ENCODE peak calls at places on chromosomes 3 and 15, in seven cellular contexts. One of them, this sample, is unnamed.

GRCh38 chr15:51277085-51277484 is 61.3 kb downstream of the CYP19A1 start:
- DNase-seq in adrenal gland: no peak
- DNase-seq in tibial artery: no peak
- DNase-seq in mesendoderm: no peak
- DNase-seq in GM23338: no peak
- DNase-seq in lower lobe of right lung: no peak
- DNase-seq in fibroblast of lung: no peak
- DNase-seq in this sample: no peak

GRCh38 chr3:178353292-178353814 is 182.9 kb upstream of the KCNMB2 start:
- DNase-seq in adrenal gland: no peak
- DNase-seq in tibial artery: no peak
- DNase-seq in mesendoderm: no peak
- DNase-seq in GM23338: no peak
- DNase-seq in lower lobe of right lung: no peak
- DNase-seq in fibroblast of lung: peak; percentile 39
- DNase-seq in this sample: no peak

GRCh38 chr15:92811514-92811913 is 88.6 kb upstream of the CHD2 start:
- DNase-seq in adrenal gland: no peak
- DNase-seq in tibial artery: no peak
- DNase-seq in mesendoderm: peak; percentile 72
- DNase-seq in GM23338: no peak
- DNase-seq in lower lobe of right lung: no peak
- DNase-seq in fibroblast of lung: peak; percentile 23
- DNase-seq in this sample: no peak

GRCh38 chr3:124140751-124141150 is 148.8 kb upstream of the ROPN1 start:
- DNase-seq in adrenal gland: no peak
- DNase-seq in tibial artery: no peak
- DNase-seq in mesendoderm: no peak
- DNase-seq in GM23338: no peak
- DNase-seq in lower lobe of right lung: no peak
- DNase-seq in fibroblast of lung: peak; percentile 75
- DNase-seq in this sample: no peak

GRCh38 chr3:64329037-64329436 is 103.8 kb upstream of the PRICKLE2 start:
- DNase-seq in adrenal gland: no peak
- DNase-seq in tibial artery: no peak
- DNase-seq in mesendoderm: peak; percentile 71
- DNase-seq in GM23338: peak; percentile 57
- DNase-seq in lower lobe of right lung: no peak
- DNase-seq in fibroblast of lung: no peak
- DNase-seq in this sample: no peak

GRCh38 chr15:80251505-80252280 is at the start of gene CTXND1:
- DNase-seq in adrenal gland: peak; percentile 30
- DNase-seq in tibial artery: no peak
- DNase-seq in mesendoderm: no peak
- DNase-seq in GM23338: peak; percentile 78
- DNase-seq in lower lobe of right lung: no peak
- DNase-seq in fibroblast of lung: no peak
- DNase-seq in this sample: no peak

GRCh38 chr15:101020451-101020850 is 101.3 kb downstream of the LRRK1 start:
- DNase-seq in adrenal gland: no peak
- DNase-seq in tibial artery: no peak
- DNase-seq in mesendoderm: no peak
- DNase-seq in GM23338: no peak
- DNase-seq in lower lobe of right lung: no peak
- DNase-seq in fibroblast of lung: no peak
- DNase-seq in this sample: no peak

GRCh38 chr3:123618768-123619484 is 34.1 kb upstream of the HACD2 start:
- DNase-seq in adrenal gland: peak; percentile 69
- DNase-seq in tibial artery: peak; percentile 95
- DNase-seq in mesendoderm: no peak
- DNase-seq in GM23338: no peak
- DNase-seq in lower lobe of right lung: peak; percentile 75
- DNase-seq in fibroblast of lung: peak; percentile 74
- DNase-seq in this sample: peak; percentile 78

GRCh38 chr3:64798316-64798715 is 110.5 kb upstream of the ADAMTS9 start:
- DNase-seq in adrenal gland: no peak
- DNase-seq in tibial artery: peak; percentile 80
- DNase-seq in mesendoderm: no peak
- DNase-seq in GM23338: no peak
- DNase-seq in lower lobe of right lung: peak; percentile 61
- DNase-seq in fibroblast of lung: no peak
- DNase-seq in this sample: no peak

GRCh38 chr3:31908391-31909097 is 72.5 kb downstream of the OSBPL10 start:
- DNase-seq in adrenal gland: no peak
- DNase-seq in tibial artery: no peak
- DNase-seq in mesendoderm: peak; percentile 59
- DNase-seq in GM23338: no peak
- DNase-seq in lower lobe of right lung: no peak
- DNase-seq in fibroblast of lung: peak; percentile 19
- DNase-seq in this sample: no peak

GRCh38 chr15:51775967-51776816 is 24.8 kb downstream of the TMOD2 start:
- DNase-seq in adrenal gland: peak; percentile 43
- DNase-seq in tibial artery: no peak
- DNase-seq in mesendoderm: peak; percentile 76
- DNase-seq in GM23338: peak; percentile 91
- DNase-seq in lower lobe of right lung: no peak
- DNase-seq in fibroblast of lung: peak; percentile 30
- DNase-seq in this sample: peak; percentile 64

GRCh38 chr15:77840962-77841361 is 208.2 kb upstream of the LINGO1 start:
- DNase-seq in adrenal gland: peak; percentile 30
- DNase-seq in tibial artery: peak; percentile 11
- DNase-seq in mesendoderm: no peak
- DNase-seq in GM23338: no peak
- DNase-seq in lower lobe of right lung: peak; percentile 34
- DNase-seq in fibroblast of lung: peak; percentile 96
- DNase-seq in this sample: no peak

GRCh38 chr3:52230889-52231499 is 5.5 kb upstream of the TLR9 start:
- DNase-seq in adrenal gland: no peak
- DNase-seq in tibial artery: no peak
- DNase-seq in mesendoderm: no peak
- DNase-seq in GM23338: no peak
- DNase-seq in lower lobe of right lung: peak; percentile 46
- DNase-seq in fibroblast of lung: no peak
- DNase-seq in this sample: no peak
- H3K36me3 ChIP-seq in adrenal gland: no peaks in the 10 kb centered on the region
- H3K36me3 ChIP-seq in tibial artery: peaks cover 85% of the 10 kb centered on the region
- H3K36me3 ChIP-seq in mesendoderm: peaks cover 8% of the 10 kb centered on the region
- H3K36me3 ChIP-seq in GM23338: peaks cover 3% of the 10 kb centered on the region
- H3K36me3 ChIP-seq in lower lobe of right lung: peaks cover 72% of the 10 kb centered on the region
- H3K36me3 ChIP-seq in fibroblast of lung: peaks cover 40% of the 10 kb centered on the region
- H3K36me3 ChIP-seq in this sample: peaks cover 25% of the 10 kb centered on the region

DNA sequence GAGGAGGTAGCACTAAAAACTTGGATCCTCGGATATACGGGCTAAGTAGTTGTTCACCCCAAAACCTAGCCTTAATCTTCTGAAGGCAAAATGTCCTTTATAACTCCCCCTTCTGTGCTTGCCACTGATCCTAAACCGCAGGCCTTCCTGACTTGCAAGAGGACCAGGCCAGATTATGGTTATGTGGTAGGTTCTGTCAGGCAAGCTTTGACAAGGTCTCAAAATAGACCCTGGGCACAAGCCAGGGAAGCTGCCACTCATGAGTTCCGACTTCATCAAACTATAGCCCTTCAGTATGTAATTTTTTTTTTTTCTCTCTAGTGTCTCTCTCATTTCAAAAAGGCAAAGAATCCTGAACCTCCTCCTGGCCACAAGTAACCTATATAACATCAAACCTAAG is 3.2 kb downstream of the LRRFIP2 start:
- DNase-seq in adrenal gland: no peak
- DNase-seq in tibial artery: peak; percentile 74
- DNase-seq in mesendoderm: no peak
- DNase-seq in GM23338: no peak
- DNase-seq in lower lobe of right lung: no peak
- DNase-seq in fibroblast of lung: no peak
- DNase-seq in this sample: no peak
- H3K36me3 ChIP-seq in adrenal gland: no peaks in the 10 kb centered on the region
- H3K36me3 ChIP-seq in tibial artery: peaks cover 13% of the 10 kb centered on the region
- H3K36me3 ChIP-seq in mesendoderm: no peaks in the 10 kb centered on the region
- H3K36me3 ChIP-seq in GM23338: no peaks in the 10 kb centered on the region
- H3K36me3 ChIP-seq in lower lobe of right lung: peaks cover 20% of the 10 kb centered on the region
- H3K36me3 ChIP-seq in fibroblast of lung: no peaks in the 10 kb centered on the region
- H3K36me3 ChIP-seq in this sample: peaks cover 9% of the 10 kb centered on the region

DNA sequence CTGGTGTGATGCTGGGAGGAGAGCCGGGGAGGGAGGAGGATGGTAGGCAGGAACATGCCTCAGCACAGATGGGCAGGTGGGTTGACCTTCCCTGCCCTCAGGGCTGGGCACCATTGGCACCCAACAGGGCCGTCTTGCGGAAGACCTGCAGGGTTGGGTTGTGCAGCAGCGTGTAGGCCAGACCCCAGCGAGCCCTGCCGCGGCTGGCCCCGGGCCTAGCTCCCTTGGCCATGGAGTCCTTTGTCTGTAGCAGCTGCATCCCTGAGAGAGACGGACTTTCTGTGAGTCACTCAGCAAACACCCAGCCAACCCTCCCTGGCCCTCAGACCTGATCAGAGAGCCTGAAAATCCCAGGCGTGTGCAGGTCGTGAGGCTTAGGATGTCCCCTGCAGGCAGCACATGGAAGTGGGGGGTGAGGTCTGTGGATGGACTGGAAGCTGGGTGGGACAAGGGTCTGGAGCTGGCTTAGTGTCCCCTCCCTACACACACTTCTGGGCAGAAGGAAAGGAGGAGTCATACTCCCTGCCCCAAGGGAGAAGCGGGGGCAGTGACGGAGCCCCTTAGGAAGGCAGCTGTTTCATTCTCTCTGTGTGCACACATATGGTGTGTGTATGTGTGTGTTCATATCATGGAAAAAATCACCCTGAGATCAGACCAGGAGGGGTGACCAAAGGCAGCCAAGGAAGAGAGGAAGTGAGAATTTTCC is 6.6 kb downstream of the ISLR start:
- DNase-seq in adrenal gland: no peak
- DNase-seq in tibial artery: peak; percentile 76
- DNase-seq in mesendoderm: peak; percentile 28
- DNase-seq in GM23338: no peak
- DNase-seq in lower lobe of right lung: peak; percentile 32
- DNase-seq in fibroblast of lung: peak; percentile 81
- DNase-seq in this sample: no peak
- H3K36me3 ChIP-seq in adrenal gland: no peaks in the 10 kb centered on the region
- H3K36me3 ChIP-seq in tibial artery: peaks cover 14% of the 10 kb centered on the region
- H3K36me3 ChIP-seq in mesendoderm: no peaks in the 10 kb centered on the region
- H3K36me3 ChIP-seq in GM23338: no peaks in the 10 kb centered on the region
- H3K36me3 ChIP-seq in lower lobe of right lung: no peaks in the 10 kb centered on the region
- H3K36me3 ChIP-seq in fibroblast of lung: no peaks in the 10 kb centered on the region
- H3K36me3 ChIP-seq in this sample: no peaks in the 10 kb centered on the region

DNA sequence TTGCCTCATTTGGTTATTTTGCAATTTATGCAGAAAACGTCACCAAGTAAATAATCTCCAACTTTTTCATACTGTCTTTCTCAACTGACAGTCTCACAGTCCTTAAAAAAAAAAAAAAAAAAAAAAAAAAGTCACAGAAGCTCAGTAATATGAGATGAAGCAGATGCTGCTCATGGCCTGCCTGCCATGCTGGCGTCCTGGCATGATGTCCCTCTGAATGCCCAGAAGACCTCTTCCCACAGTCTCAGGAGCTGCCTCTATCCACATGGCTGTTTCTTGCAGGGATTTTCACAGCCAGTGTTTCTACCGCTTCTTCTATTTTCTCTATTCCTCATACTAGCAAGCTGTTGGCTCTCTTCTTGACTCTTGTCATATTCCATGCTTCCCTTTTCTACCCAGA is 87.7 kb downstream of the TGFBR2 start:
- DNase-seq in adrenal gland: no peak
- DNase-seq in tibial artery: no peak
- DNase-seq in mesendoderm: no peak
- DNase-seq in GM23338: no peak
- DNase-seq in lower lobe of right lung: no peak
- DNase-seq in fibroblast of lung: no peak
- DNase-seq in this sample: no peak
- H3K36me3 ChIP-seq in adrenal gland: no peaks in the 10 kb centered on the region
- H3K36me3 ChIP-seq in tibial artery: peaks cover 48% of the 10 kb centered on the region
- H3K36me3 ChIP-seq in mesendoderm: no peaks in the 10 kb centered on the region
- H3K36me3 ChIP-seq in GM23338: peaks cover 7% of the 10 kb centered on the region
- H3K36me3 ChIP-seq in lower lobe of right lung: peaks cover 78% of the 10 kb centered on the region
- H3K36me3 ChIP-seq in fibroblast of lung: peaks cover 10% of the 10 kb centered on the region
- H3K36me3 ChIP-seq in this sample: no peaks in the 10 kb centered on the region

GRCh38 chr3:48756640-48757039 is 39.6 kb upstream of the IP6K2 start:
- DNase-seq in adrenal gland: no peak
- DNase-seq in tibial artery: no peak
- DNase-seq in mesendoderm: no peak
- DNase-seq in GM23338: no peak
- DNase-seq in lower lobe of right lung: no peak
- DNase-seq in fibroblast of lung: peak; percentile 45
- DNase-seq in this sample: no peak

GRCh38 chr3:48747703-48748102 is 30.7 kb upstream of the IP6K2 start:
- DNase-seq in adrenal gland: no peak
- DNase-seq in tibial artery: no peak
- DNase-seq in mesendoderm: no peak
- DNase-seq in GM23338: no peak
- DNase-seq in lower lobe of right lung: no peak
- DNase-seq in fibroblast of lung: no peak
- DNase-seq in this sample: no peak

GRCh38 chr3:48748754-48749153 is 31.7 kb upstream of the IP6K2 start:
- DNase-seq in adrenal gland: no peak
- DNase-seq in tibial artery: no peak
- DNase-seq in mesendoderm: no peak
- DNase-seq in GM23338: no peak
- DNase-seq in lower lobe of right lung: no peak
- DNase-seq in fibroblast of lung: no peak
- DNase-seq in this sample: no peak

GRCh38 chr3:48747015-48747615 is 30.1 kb upstream of the IP6K2 start:
- DNase-seq in adrenal gland: no peak
- DNase-seq in tibial artery: no peak
- DNase-seq in mesendoderm: no peak
- DNase-seq in GM23338: no peak
- DNase-seq in lower lobe of right lung: no peak
- DNase-seq in fibroblast of lung: no peak
- DNase-seq in this sample: no peak

DNA sequence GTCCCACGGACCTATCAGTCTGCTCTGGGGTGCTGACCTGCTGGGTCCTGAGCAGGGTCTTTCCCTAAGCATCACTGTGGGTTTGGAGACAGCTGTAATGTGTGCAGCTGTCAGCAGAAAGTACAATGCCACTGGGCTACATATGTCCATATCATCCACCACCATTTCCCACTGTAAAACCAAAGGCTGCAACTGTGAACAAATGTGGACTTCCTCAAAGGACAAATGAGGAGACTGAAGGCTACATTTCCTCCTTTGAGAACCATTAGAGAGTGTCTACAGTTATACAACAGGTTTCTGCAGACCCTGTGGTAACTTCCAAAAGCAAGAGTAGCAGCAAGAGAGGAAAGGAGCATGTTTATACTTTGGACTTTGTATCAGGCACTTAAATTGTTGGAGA is 33.9 kb upstream of the IP6K2 start:
- DNase-seq in adrenal gland: no peak
- DNase-seq in tibial artery: no peak
- DNase-seq in mesendoderm: no peak
- DNase-seq in GM23338: no peak
- DNase-seq in lower lobe of right lung: no peak
- DNase-seq in fibroblast of lung: no peak
- DNase-seq in this sample: no peak
- H3K36me3 ChIP-seq in adrenal gland: no peaks in the 10 kb centered on the region
- H3K36me3 ChIP-seq in tibial artery: peaks cover 66% of the 10 kb centered on the region
- H3K36me3 ChIP-seq in mesendoderm: peaks cover 2% of the 10 kb centered on the region
- H3K36me3 ChIP-seq in GM23338: no peaks in the 10 kb centered on the region
- H3K36me3 ChIP-seq in lower lobe of right lung: peaks cover 79% of the 10 kb centered on the region
- H3K36me3 ChIP-seq in fibroblast of lung: peaks cover 3% of the 10 kb centered on the region
- H3K36me3 ChIP-seq in this sample: no peaks in the 10 kb centered on the region

DNA sequence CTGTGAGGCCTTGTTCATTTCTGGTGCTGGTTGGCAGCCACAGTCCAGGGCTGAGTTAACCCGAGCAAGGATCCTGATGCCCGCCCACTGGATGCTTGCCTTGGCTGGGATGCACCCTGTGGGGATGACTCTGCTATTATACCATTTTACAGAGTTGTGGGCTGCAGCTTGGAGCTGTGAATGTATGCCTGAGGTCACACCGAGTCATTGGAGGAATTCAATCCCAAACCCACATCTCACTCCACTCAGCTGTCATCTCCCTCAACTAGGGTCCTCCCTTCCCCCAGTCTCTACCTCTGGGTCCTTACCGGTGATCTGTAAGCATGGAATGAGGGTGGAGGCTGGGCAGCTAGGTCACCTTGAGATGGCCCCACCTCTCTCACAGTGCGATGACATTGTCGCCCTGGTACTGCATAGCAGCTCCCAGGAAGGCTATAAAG is 22.1 kb downstream of the MAPKAPK3 start:
- DNase-seq in adrenal gland: no peak
- DNase-seq in tibial artery: no peak
- DNase-seq in mesendoderm: peak; percentile 73
- DNase-seq in GM23338: no peak
- DNase-seq in lower lobe of right lung: no peak
- DNase-seq in fibroblast of lung: peak; percentile 83
- DNase-seq in this sample: no peak
- H3K36me3 ChIP-seq in adrenal gland: no peaks in the 10 kb centered on the region
- H3K36me3 ChIP-seq in tibial artery: peaks cover 38% of the 10 kb centered on the region
- H3K36me3 ChIP-seq in mesendoderm: peaks cover 2% of the 10 kb centered on the region
- H3K36me3 ChIP-seq in GM23338: no peaks in the 10 kb centered on the region
- H3K36me3 ChIP-seq in lower lobe of right lung: peaks cover 48% of the 10 kb centered on the region
- H3K36me3 ChIP-seq in fibroblast of lung: no peaks in the 10 kb centered on the region
- H3K36me3 ChIP-seq in this sample: no peaks in the 10 kb centered on the region

This sample was measured in tibial nerve.